ENCODE peak calls at places on chromosomes 3 and 15, in eight cellular contexts. One of them, this sample, is unnamed.

GRCh38 chr15:78629716-78630065 is 8.9 kb upstream of the CHRNA3 start:
- DNase-seq in C1 segment of cervical spinal cord: no peak
- DNase-seq in activated T-helper 1 cell treated with anti-CD3 and anti-CD28 coated beads, Interleukin-2, amount 50 U/mL, for 16 hours: no peak
- DNase-seq in CD8-positive, alpha-beta memory T cell: no peak
- DNase-seq in central memory CD8-positive, alpha-beta T cell: no peak
- DNase-seq in aorta: peak; percentile 66
- DNase-seq in NCI-H460: no peak
- DNase-seq in stimulated activated CD8-positive, alpha-beta memory T cell treated with anti-CD3 and anti-CD28 coated beads, Interleukin-4, amount 100 ng/mL, for 48 hours: no peak
- DNase-seq in this sample: no peak

GRCh38 chr3:69079269-69080159 is 651 bp downstream of the UBA3 start:
- DNase-seq in central memory CD8-positive, alpha-beta T cell: no peak
- DNase-seq in stimulated activated CD8-positive, alpha-beta memory T cell treated with anti-CD3 and anti-CD28 coated beads, Interleukin-4, amount 100 ng/mL, for 48 hours: no peak
- DNase-seq in CD8-positive, alpha-beta memory T cell: no peak
- DNase-seq in activated T-helper 1 cell treated with anti-CD3 and anti-CD28 coated beads, Interleukin-2, amount 50 U/mL, for 16 hours: no peak
- DNase-seq in C1 segment of cervical spinal cord: peak; percentile 59
- DNase-seq in aorta: no peak
- DNase-seq in NCI-H460: no peak
- DNase-seq in this sample: peak; percentile 35

GRCh38 chr3:144105542-144105941 is 133.9 kb downstream of the DIPK2A start:
- DNase-seq in central memory CD8-positive, alpha-beta T cell: no peak
- DNase-seq in C1 segment of cervical spinal cord: no peak
- DNase-seq in CD8-positive, alpha-beta memory T cell: no peak
- DNase-seq in activated T-helper 1 cell treated with anti-CD3 and anti-CD28 coated beads, Interleukin-2, amount 50 U/mL, for 16 hours: no peak
- DNase-seq in stimulated activated CD8-positive, alpha-beta memory T cell treated with anti-CD3 and anti-CD28 coated beads, Interleukin-4, amount 100 ng/mL, for 48 hours: no peak
- DNase-seq in NCI-H460: no peak
- DNase-seq in aorta: no peak
- DNase-seq in this sample: no peak

GRCh38 chr15:96237002-96237401 is 93.5 kb upstream of the NR2F2 start:
- DNase-seq in aorta: no peak
- DNase-seq in stimulated activated CD8-positive, alpha-beta memory T cell treated with anti-CD3 and anti-CD28 coated beads, Interleukin-4, amount 100 ng/mL, for 48 hours: no peak
- DNase-seq in central memory CD8-positive, alpha-beta T cell: no peak
- DNase-seq in NCI-H460: no peak
- DNase-seq in activated T-helper 1 cell treated with anti-CD3 and anti-CD28 coated beads, Interleukin-2, amount 50 U/mL, for 16 hours: no peak
- DNase-seq in C1 segment of cervical spinal cord: no peak
- DNase-seq in CD8-positive, alpha-beta memory T cell: no peak
- DNase-seq in this sample: no peak

GRCh38 chr3:106740116-106740515 is 637.1 kb upstream of the CCDC54 start:
- DNase-seq in NCI-H460: no peak
- DNase-seq in stimulated activated CD8-positive, alpha-beta memory T cell treated with anti-CD3 and anti-CD28 coated beads, Interleukin-4, amount 100 ng/mL, for 48 hours: no peak
- DNase-seq in C1 segment of cervical spinal cord: no peak
- DNase-seq in aorta: no peak
- DNase-seq in CD8-positive, alpha-beta memory T cell: no peak
- DNase-seq in central memory CD8-positive, alpha-beta T cell: no peak
- DNase-seq in activated T-helper 1 cell treated with anti-CD3 and anti-CD28 coated beads, Interleukin-2, amount 50 U/mL, for 16 hours: no peak
- DNase-seq in this sample: no peak

GRCh38 chr3:141644931-141645330 is 93.2 kb upstream of the RNF7 start:
- DNase-seq in C1 segment of cervical spinal cord: peak; percentile 25
- DNase-seq in central memory CD8-positive, alpha-beta T cell: peak; percentile 28
- DNase-seq in CD8-positive, alpha-beta memory T cell: peak; percentile 57
- DNase-seq in aorta: peak; percentile 92
- DNase-seq in NCI-H460: peak; percentile 36
- DNase-seq in activated T-helper 1 cell treated with anti-CD3 and anti-CD28 coated beads, Interleukin-2, amount 50 U/mL, for 16 hours: peak; percentile 37
- DNase-seq in stimulated activated CD8-positive, alpha-beta memory T cell treated with anti-CD3 and anti-CD28 coated beads, Interleukin-4, amount 100 ng/mL, for 48 hours: peak; percentile 90
- DNase-seq in this sample: peak; percentile 85

GRCh38 chr3:183515968-183516851 is 39.3 kb downstream of the KLHL6 start:
- DNase-seq in stimulated activated CD8-positive, alpha-beta memory T cell treated with anti-CD3 and anti-CD28 coated beads, Interleukin-4, amount 100 ng/mL, for 48 hours: peak; percentile 57
- DNase-seq in NCI-H460: no peak
- DNase-seq in aorta: no peak
- DNase-seq in central memory CD8-positive, alpha-beta T cell: peak; percentile 55
- DNase-seq in activated T-helper 1 cell treated with anti-CD3 and anti-CD28 coated beads, Interleukin-2, amount 50 U/mL, for 16 hours: peak; percentile 24
- DNase-seq in CD8-positive, alpha-beta memory T cell: peak; percentile 44
- DNase-seq in C1 segment of cervical spinal cord: no peak
- DNase-seq in this sample: no peak

GRCh38 chr3:56970401-56971002 is 90.0 kb upstream of the SPATA12 start:
- DNase-seq in C1 segment of cervical spinal cord: no peak
- DNase-seq in central memory CD8-positive, alpha-beta T cell: no peak
- DNase-seq in activated T-helper 1 cell treated with anti-CD3 and anti-CD28 coated beads, Interleukin-2, amount 50 U/mL, for 16 hours: no peak
- DNase-seq in stimulated activated CD8-positive, alpha-beta memory T cell treated with anti-CD3 and anti-CD28 coated beads, Interleukin-4, amount 100 ng/mL, for 48 hours: no peak
- DNase-seq in aorta: no peak
- DNase-seq in CD8-positive, alpha-beta memory T cell: no peak
- DNase-seq in NCI-H460: no peak
- DNase-seq in this sample: no peak

GRCh38 chr3:52064561-52064960 is 8.2 kb upstream of the DUSP7 start:
- DNase-seq in central memory CD8-positive, alpha-beta T cell: no peak
- DNase-seq in C1 segment of cervical spinal cord: no peak
- DNase-seq in activated T-helper 1 cell treated with anti-CD3 and anti-CD28 coated beads, Interleukin-2, amount 50 U/mL, for 16 hours: no peak
- DNase-seq in CD8-positive, alpha-beta memory T cell: no peak
- DNase-seq in aorta: no peak
- DNase-seq in stimulated activated CD8-positive, alpha-beta memory T cell treated with anti-CD3 and anti-CD28 coated beads, Interleukin-4, amount 100 ng/mL, for 48 hours: no peak
- DNase-seq in NCI-H460: no peak
- DNase-seq in this sample: no peak

GRCh38 chr3:113275876-113276580 is 64.7 kb downstream of the BOC start:
- DNase-seq in central memory CD8-positive, alpha-beta T cell: no peak
- DNase-seq in CD8-positive, alpha-beta memory T cell: no peak
- DNase-seq in activated T-helper 1 cell treated with anti-CD3 and anti-CD28 coated beads, Interleukin-2, amount 50 U/mL, for 16 hours: no peak
- DNase-seq in aorta: no peak
- DNase-seq in C1 segment of cervical spinal cord: peak; percentile 78
- DNase-seq in stimulated activated CD8-positive, alpha-beta memory T cell treated with anti-CD3 and anti-CD28 coated beads, Interleukin-4, amount 100 ng/mL, for 48 hours: no peak
- DNase-seq in NCI-H460: no peak
- DNase-seq in this sample: peak; percentile 52

GRCh38 chr15:49075876-49076275 is 29.6 kb upstream of the SECISBP2L start:
- DNase-seq in CD8-positive, alpha-beta memory T cell: no peak
- DNase-seq in central memory CD8-positive, alpha-beta T cell: no peak
- DNase-seq in NCI-H460: no peak
- DNase-seq in C1 segment of cervical spinal cord: no peak
- DNase-seq in aorta: no peak
- DNase-seq in stimulated activated CD8-positive, alpha-beta memory T cell treated with anti-CD3 and anti-CD28 coated beads, Interleukin-4, amount 100 ng/mL, for 48 hours: no peak
- DNase-seq in activated T-helper 1 cell treated with anti-CD3 and anti-CD28 coated beads, Interleukin-2, amount 50 U/mL, for 16 hours: no peak
- DNase-seq in this sample: no peak

GRCh38 chr3:149967067-149967685 is 3.5 kb downstream of the PFN2 start:
- DNase-seq in activated T-helper 1 cell treated with anti-CD3 and anti-CD28 coated beads, Interleukin-2, amount 50 U/mL, for 16 hours: no peak
- DNase-seq in central memory CD8-positive, alpha-beta T cell: no peak
- DNase-seq in C1 segment of cervical spinal cord: no peak
- DNase-seq in aorta: no peak
- DNase-seq in CD8-positive, alpha-beta memory T cell: no peak
- DNase-seq in NCI-H460: peak; percentile 50
- DNase-seq in stimulated activated CD8-positive, alpha-beta memory T cell treated with anti-CD3 and anti-CD28 coated beads, Interleukin-4, amount 100 ng/mL, for 48 hours: no peak
- DNase-seq in this sample: no peak

GRCh38 chr15:62648954-62649353 is 393.6 kb upstream of the TPM1 start:
- DNase-seq in CD8-positive, alpha-beta memory T cell: no peak
- DNase-seq in NCI-H460: no peak
- DNase-seq in stimulated activated CD8-positive, alpha-beta memory T cell treated with anti-CD3 and anti-CD28 coated beads, Interleukin-4, amount 100 ng/mL, for 48 hours: no peak
- DNase-seq in aorta: no peak
- DNase-seq in activated T-helper 1 cell treated with anti-CD3 and anti-CD28 coated beads, Interleukin-2, amount 50 U/mL, for 16 hours: no peak
- DNase-seq in central memory CD8-positive, alpha-beta T cell: no peak
- DNase-seq in C1 segment of cervical spinal cord: no peak
- DNase-seq in this sample: no peak

GRCh38 chr3:178513539-178514410 is 22.5 kb upstream of the KCNMB2 start:
- DNase-seq in aorta: no peak
- DNase-seq in CD8-positive, alpha-beta memory T cell: no peak
- DNase-seq in C1 segment of cervical spinal cord: no peak
- DNase-seq in NCI-H460: no peak
- DNase-seq in stimulated activated CD8-positive, alpha-beta memory T cell treated with anti-CD3 and anti-CD28 coated beads, Interleukin-4, amount 100 ng/mL, for 48 hours: no peak
- DNase-seq in activated T-helper 1 cell treated with anti-CD3 and anti-CD28 coated beads, Interleukin-2, amount 50 U/mL, for 16 hours: no peak
- DNase-seq in central memory CD8-positive, alpha-beta T cell: no peak
- DNase-seq in this sample: no peak

GRCh38 chr3:55313701-55314100 is 173.4 kb downstream of the WNT5A start:
- DNase-seq in activated T-helper 1 cell treated with anti-CD3 and anti-CD28 coated beads, Interleukin-2, amount 50 U/mL, for 16 hours: no peak
- DNase-seq in C1 segment of cervical spinal cord: no peak
- DNase-seq in CD8-positive, alpha-beta memory T cell: no peak
- DNase-seq in aorta: no peak
- DNase-seq in NCI-H460: no peak
- DNase-seq in stimulated activated CD8-positive, alpha-beta memory T cell treated with anti-CD3 and anti-CD28 coated beads, Interleukin-4, amount 100 ng/mL, for 48 hours: no peak
- DNase-seq in central memory CD8-positive, alpha-beta T cell: no peak
- DNase-seq in this sample: no peak

GRCh38 chr3:126433496-126434263 is 39.0 kb downstream of the CFAP100 start:
- DNase-seq in NCI-H460: no peak
- DNase-seq in central memory CD8-positive, alpha-beta T cell: no peak
- DNase-seq in activated T-helper 1 cell treated with anti-CD3 and anti-CD28 coated beads, Interleukin-2, amount 50 U/mL, for 16 hours: no peak
- DNase-seq in CD8-positive, alpha-beta memory T cell: no peak
- DNase-seq in aorta: no peak
- DNase-seq in C1 segment of cervical spinal cord: no peak
- DNase-seq in stimulated activated CD8-positive, alpha-beta memory T cell treated with anti-CD3 and anti-CD28 coated beads, Interleukin-4, amount 100 ng/mL, for 48 hours: no peak
- DNase-seq in this sample: peak; percentile 62

GRCh38 chr15:33094336-33094735 is 100.2 kb downstream of the FMN1 start:
- DNase-seq in C1 segment of cervical spinal cord: no peak
- DNase-seq in activated T-helper 1 cell treated with anti-CD3 and anti-CD28 coated beads, Interleukin-2, amount 50 U/mL, for 16 hours: no peak
- DNase-seq in central memory CD8-positive, alpha-beta T cell: no peak
- DNase-seq in CD8-positive, alpha-beta memory T cell: no peak
- DNase-seq in stimulated activated CD8-positive, alpha-beta memory T cell treated with anti-CD3 and anti-CD28 coated beads, Interleukin-4, amount 100 ng/mL, for 48 hours: no peak
- DNase-seq in NCI-H460: no peak
- DNase-seq in aorta: no peak
- DNase-seq in this sample: no peak

GRCh38 chr3:187130346-187131066 is 8.8 kb downstream of the RPL39L start:
- DNase-seq in NCI-H460: no peak
- DNase-seq in CD8-positive, alpha-beta memory T cell: no peak
- DNase-seq in stimulated activated CD8-positive, alpha-beta memory T cell treated with anti-CD3 and anti-CD28 coated beads, Interleukin-4, amount 100 ng/mL, for 48 hours: peak; percentile 56
- DNase-seq in central memory CD8-positive, alpha-beta T cell: peak; percentile 48
- DNase-seq in aorta: no peak
- DNase-seq in activated T-helper 1 cell treated with anti-CD3 and anti-CD28 coated beads, Interleukin-2, amount 50 U/mL, for 16 hours: no peak
- DNase-seq in C1 segment of cervical spinal cord: no peak
- DNase-seq in this sample: no peak

GRCh38 chr3:188673509-188674239 is 498.1 kb upstream of the TPRG1 start:
- DNase-seq in CD8-positive, alpha-beta memory T cell: no peak
- DNase-seq in C1 segment of cervical spinal cord: no peak
- DNase-seq in central memory CD8-positive, alpha-beta T cell: no peak
- DNase-seq in NCI-H460: no peak
- DNase-seq in aorta: no peak
- DNase-seq in activated T-helper 1 cell treated with anti-CD3 and anti-CD28 coated beads, Interleukin-2, amount 50 U/mL, for 16 hours: no peak
- DNase-seq in stimulated activated CD8-positive, alpha-beta memory T cell treated with anti-CD3 and anti-CD28 coated beads, Interleukin-4, amount 100 ng/mL, for 48 hours: no peak
- DNase-seq in this sample: no peak

GRCh38 chr15:39969871-39970270 is 36.0 kb downstream of the EIF2AK4 start:
- DNase-seq in C1 segment of cervical spinal cord: no peak
- DNase-seq in activated T-helper 1 cell treated with anti-CD3 and anti-CD28 coated beads, Interleukin-2, amount 50 U/mL, for 16 hours: no peak
- DNase-seq in stimulated activated CD8-positive, alpha-beta memory T cell treated with anti-CD3 and anti-CD28 coated beads, Interleukin-4, amount 100 ng/mL, for 48 hours: peak; percentile 61
- DNase-seq in NCI-H460: no peak
- DNase-seq in CD8-positive, alpha-beta memory T cell: no peak
- DNase-seq in central memory CD8-positive, alpha-beta T cell: no peak
- DNase-seq in aorta: peak; percentile 82
- DNase-seq in this sample: peak; percentile 81

GRCh38 chr15:70535071-70535954 is 228.0 kb downstream of the UACA start:
- DNase-seq in stimulated activated CD8-positive, alpha-beta memory T cell treated with anti-CD3 and anti-CD28 coated beads, Interleukin-4, amount 100 ng/mL, for 48 hours: peak; percentile 57
- DNase-seq in central memory CD8-positive, alpha-beta T cell: peak; percentile 47
- DNase-seq in C1 segment of cervical spinal cord: no peak
- DNase-seq in CD8-positive, alpha-beta memory T cell: peak; percentile 30
- DNase-seq in aorta: no peak
- DNase-seq in activated T-helper 1 cell treated with anti-CD3 and anti-CD28 coated beads, Interleukin-2, amount 50 U/mL, for 16 hours: peak; percentile 32
- DNase-seq in NCI-H460: no peak
- DNase-seq in this sample: no peak

GRCh38 chr3:188947401-188947982 is 224.3 kb upstream of the TPRG1 start:
- DNase-seq in central memory CD8-positive, alpha-beta T cell: no peak
- DNase-seq in activated T-helper 1 cell treated with anti-CD3 and anti-CD28 coated beads, Interleukin-2, amount 50 U/mL, for 16 hours: no peak
- DNase-seq in NCI-H460: peak; percentile 77
- DNase-seq in stimulated activated CD8-positive, alpha-beta memory T cell treated with anti-CD3 and anti-CD28 coated beads, Interleukin-4, amount 100 ng/mL, for 48 hours: peak; percentile 39
- DNase-seq in aorta: peak; percentile 91
- DNase-seq in C1 segment of cervical spinal cord: peak; percentile 85
- DNase-seq in CD8-positive, alpha-beta memory T cell: no peak
- DNase-seq in this sample: peak; percentile 87

GRCh38 chr3:61288446-61288845 is 37.2 kb upstream of the FHIT start:
- DNase-seq in NCI-H460: no peak
- DNase-seq in stimulated activated CD8-positive, alpha-beta memory T cell treated with anti-CD3 and anti-CD28 coated beads, Interleukin-4, amount 100 ng/mL, for 48 hours: no peak
- DNase-seq in C1 segment of cervical spinal cord: no peak
- DNase-seq in CD8-positive, alpha-beta memory T cell: no peak
- DNase-seq in central memory CD8-positive, alpha-beta T cell: no peak
- DNase-seq in aorta: no peak
- DNase-seq in activated T-helper 1 cell treated with anti-CD3 and anti-CD28 coated beads, Interleukin-2, amount 50 U/mL, for 16 hours: no peak
- DNase-seq in this sample: no peak

GRCh38 chr3:57544181-57545125 is at the start of gene DNAH12:
- DNase-seq in aorta: peak; percentile 80
- DNase-seq in activated T-helper 1 cell treated with anti-CD3 and anti-CD28 coated beads, Interleukin-2, amount 50 U/mL, for 16 hours: no peak
- DNase-seq in NCI-H460: no peak
- DNase-seq in central memory CD8-positive, alpha-beta T cell: no peak
- DNase-seq in CD8-positive, alpha-beta memory T cell: no peak
- DNase-seq in C1 segment of cervical spinal cord: peak; percentile 3
- DNase-seq in stimulated activated CD8-positive, alpha-beta memory T cell treated with anti-CD3 and anti-CD28 coated beads, Interleukin-4, amount 100 ng/mL, for 48 hours: peak; percentile 50
- DNase-seq in this sample: no peak

GRCh38 chr15:35491999-35492398 is 54.0 kb downstream of the DPH6 start:
- DNase-seq in central memory CD8-positive, alpha-beta T cell: no peak
- DNase-seq in stimulated activated CD8-positive, alpha-beta memory T cell treated with anti-CD3 and anti-CD28 coated beads, Interleukin-4, amount 100 ng/mL, for 48 hours: no peak
- DNase-seq in NCI-H460: no peak
- DNase-seq in aorta: no peak
- DNase-seq in CD8-positive, alpha-beta memory T cell: no peak
- DNase-seq in C1 segment of cervical spinal cord: no peak
- DNase-seq in activated T-helper 1 cell treated with anti-CD3 and anti-CD28 coated beads, Interleukin-2, amount 50 U/mL, for 16 hours: no peak
- DNase-seq in this sample: no peak

GRCh38 chr3:42747581-42747980 is 25.5 kb downstream of the CCDC13 start:
- DNase-seq in aorta: peak; percentile 24
- DNase-seq in central memory CD8-positive, alpha-beta T cell: no peak
- DNase-seq in activated T-helper 1 cell treated with anti-CD3 and anti-CD28 coated beads, Interleukin-2, amount 50 U/mL, for 16 hours: peak; percentile 27
- DNase-seq in CD8-positive, alpha-beta memory T cell: no peak
- DNase-seq in stimulated activated CD8-positive, alpha-beta memory T cell treated with anti-CD3 and anti-CD28 coated beads, Interleukin-4, amount 100 ng/mL, for 48 hours: peak; percentile 21
- DNase-seq in C1 segment of cervical spinal cord: no peak
- DNase-seq in NCI-H460: no peak
- DNase-seq in this sample: no peak

GRCh38 chr3:58731673-58732072 is 65.1 kb upstream of the FAM3D start:
- DNase-seq in aorta: no peak
- DNase-seq in stimulated activated CD8-positive, alpha-beta memory T cell treated with anti-CD3 and anti-CD28 coated beads, Interleukin-4, amount 100 ng/mL, for 48 hours: no peak
- DNase-seq in C1 segment of cervical spinal cord: no peak
- DNase-seq in central memory CD8-positive, alpha-beta T cell: no peak
- DNase-seq in activated T-helper 1 cell treated with anti-CD3 and anti-CD28 coated beads, Interleukin-2, amount 50 U/mL, for 16 hours: no peak
- DNase-seq in NCI-H460: no peak
- DNase-seq in CD8-positive, alpha-beta memory T cell: no peak
- DNase-seq in this sample: no peak

GRCh38 chr3:126389112-126389791 is 5.5 kb upstream of the CFAP100 start:
- DNase-seq in NCI-H460: peak; percentile 84
- DNase-seq in aorta: peak; percentile 96
- DNase-seq in activated T-helper 1 cell treated with anti-CD3 and anti-CD28 coated beads, Interleukin-2, amount 50 U/mL, for 16 hours: no peak
- DNase-seq in central memory CD8-positive, alpha-beta T cell: no peak
- DNase-seq in C1 segment of cervical spinal cord: peak; percentile 85
- DNase-seq in stimulated activated CD8-positive, alpha-beta memory T cell treated with anti-CD3 and anti-CD28 coated beads, Interleukin-4, amount 100 ng/mL, for 48 hours: peak; percentile 67
- DNase-seq in CD8-positive, alpha-beta memory T cell: no peak
- DNase-seq in this sample: peak; percentile 95

GRCh38 chr3:17979248-17979647 is 236.8 kb upstream of the TBC1D5 start:
- DNase-seq in central memory CD8-positive, alpha-beta T cell: no peak
- DNase-seq in stimulated activated CD8-positive, alpha-beta memory T cell treated with anti-CD3 and anti-CD28 coated beads, Interleukin-4, amount 100 ng/mL, for 48 hours: no peak
- DNase-seq in C1 segment of cervical spinal cord: no peak
- DNase-seq in activated T-helper 1 cell treated with anti-CD3 and anti-CD28 coated beads, Interleukin-2, amount 50 U/mL, for 16 hours: no peak
- DNase-seq in NCI-H460: no peak
- DNase-seq in CD8-positive, alpha-beta memory T cell: no peak
- DNase-seq in aorta: no peak
- DNase-seq in this sample: peak; percentile 19

GRCh38 chr3:47605646-47606045 is 27.0 kb upstream of the CSPG5 start:
- DNase-seq in CD8-positive, alpha-beta memory T cell: no peak
- DNase-seq in aorta: no peak
- DNase-seq in C1 segment of cervical spinal cord: no peak
- DNase-seq in activated T-helper 1 cell treated with anti-CD3 and anti-CD28 coated beads, Interleukin-2, amount 50 U/mL, for 16 hours: no peak
- DNase-seq in NCI-H460: no peak
- DNase-seq in stimulated activated CD8-positive, alpha-beta memory T cell treated with anti-CD3 and anti-CD28 coated beads, Interleukin-4, amount 100 ng/mL, for 48 hours: no peak
- DNase-seq in central memory CD8-positive, alpha-beta T cell: no peak
- DNase-seq in this sample: no peak

GRCh38 chr3:55309336-55309735 is 177.8 kb downstream of the WNT5A start:
- DNase-seq in aorta: no peak
- DNase-seq in stimulated activated CD8-positive, alpha-beta memory T cell treated with anti-CD3 and anti-CD28 coated beads, Interleukin-4, amount 100 ng/mL, for 48 hours: no peak
- DNase-seq in activated T-helper 1 cell treated with anti-CD3 and anti-CD28 coated beads, Interleukin-2, amount 50 U/mL, for 16 hours: no peak
- DNase-seq in C1 segment of cervical spinal cord: no peak
- DNase-seq in CD8-positive, alpha-beta memory T cell: no peak
- DNase-seq in NCI-H460: no peak
- DNase-seq in central memory CD8-positive, alpha-beta T cell: no peak
- DNase-seq in this sample: no peak

GRCh38 chr15:23416349-23417276 is 30.4 kb downstream of the GOLGA6L2 start:
- DNase-seq in CD8-positive, alpha-beta memory T cell: no peak
- DNase-seq in activated T-helper 1 cell treated with anti-CD3 and anti-CD28 coated beads, Interleukin-2, amount 50 U/mL, for 16 hours: no peak
- DNase-seq in aorta: peak; percentile 62
- DNase-seq in central memory CD8-positive, alpha-beta T cell: no peak
- DNase-seq in stimulated activated CD8-positive, alpha-beta memory T cell treated with anti-CD3 and anti-CD28 coated beads, Interleukin-4, amount 100 ng/mL, for 48 hours: no peak
- DNase-seq in C1 segment of cervical spinal cord: no peak
- DNase-seq in NCI-H460: no peak
- DNase-seq in this sample: no peak

GRCh38 chr3:183698760-183699159 is 1.2 kb downstream of the YEATS2 start:
- DNase-seq in activated T-helper 1 cell treated with anti-CD3 and anti-CD28 coated beads, Interleukin-2, amount 50 U/mL, for 16 hours: no peak
- DNase-seq in NCI-H460: no peak
- DNase-seq in CD8-positive, alpha-beta memory T cell: no peak
- DNase-seq in aorta: no peak
- DNase-seq in central memory CD8-positive, alpha-beta T cell: no peak
- DNase-seq in C1 segment of cervical spinal cord: no peak
- DNase-seq in stimulated activated CD8-positive, alpha-beta memory T cell treated with anti-CD3 and anti-CD28 coated beads, Interleukin-4, amount 100 ng/mL, for 48 hours: no peak
- DNase-seq in this sample: no peak

GRCh38 chr3:155001289-155002007 is 78.7 kb upstream of the MME start:
- DNase-seq in central memory CD8-positive, alpha-beta T cell: no peak
- DNase-seq in aorta: no peak
- DNase-seq in activated T-helper 1 cell treated with anti-CD3 and anti-CD28 coated beads, Interleukin-2, amount 50 U/mL, for 16 hours: no peak
- DNase-seq in NCI-H460: no peak
- DNase-seq in C1 segment of cervical spinal cord: no peak
- DNase-seq in stimulated activated CD8-positive, alpha-beta memory T cell treated with anti-CD3 and anti-CD28 coated beads, Interleukin-4, amount 100 ng/mL, for 48 hours: no peak
- DNase-seq in CD8-positive, alpha-beta memory T cell: no peak
- DNase-seq in this sample: no peak